ENCODE peak calls at places on chromosome 13, in six cellular contexts. T is DMS153, A is T-helper 2 cell, E is KBM-7, M is T follicular helper cell, X is NCI-H1694 treated with DMSO at 0.1 percent for 48 hours. J is an unnamed sample.

GRCh38 chr13:80716610-80717081 is 375.7 kb upstream of the SPRY2 start:
- DNase-seq in T (peak; percentile 33), A (no peak), E (peak; percentile 9), M (no peak), X (no peak), J (no peak)

GRCh38 chr13:33183431-33184130 is 102.0 kb downstream of the STARD13 start:
- DNase-seq in T (no peak), A (no peak), E (no peak), M (no peak), X (no peak), J (no peak)

GRCh38 chr13:71786815-71787214 is 80.2 kb downstream of the DACH1 start:
- DNase-seq in T (no peak), A (no peak), E (no peak), M (no peak), X (no peak), J (no peak)

GRCh38 chr13:79228972-79229371 is 177.1 kb downstream of the RBM26 start:
- DNase-seq in T (no peak), A (no peak), E (no peak), M (no peak), X (no peak), J (no peak)

GRCh38 chr13:21871919-21872318 is 201.0 kb downstream of the FGF9 start:
- DNase-seq in T (no peak), A (no peak), E (no peak), M (no peak), X (no peak), J (no peak)

GRCh38 chr13:48403151-48403631 is 9.7 kb downstream of the LPAR6 start:
- DNase-seq in T (no peak), A (no peak), E (peak; percentile 73), M (no peak), X (no peak), J (no peak)

GRCh38 chr13:65789815-65790214 is 1440.3 kb downstream of the PCDH9 start:
- DNase-seq in T (no peak), A (no peak), E (no peak), M (no peak), X (no peak), J (no peak)

GRCh38 chr13:56586966-56587365 is 553.8 kb upstream of the PRR20A start:
- DNase-seq in T (no peak), A (no peak), E (no peak), M (no peak), X (no peak), J (no peak)

GRCh38 chr13:53151692-53152421 is 123.2 kb downstream of the OLFM4 start:
- DNase-seq in T (peak; percentile 78), A (no peak), E (peak; percentile 72), M (peak; percentile 0), X (peak; percentile 57), J (no peak)

GRCh38 chr13:45876781-45877180 is 25.2 kb upstream of the SIAH3 start:
- DNase-seq in T (no peak), A (no peak), E (no peak), M (no peak), X (no peak), J (no peak)

GRCh38 chr13:40074338-40074737 is 418.9 kb downstream of the COG6 start:
- DNase-seq in T (no peak), A (no peak), E (no peak), M (no peak), X (no peak), J (no peak)

J was measured in naive thymus-derived CD8-positive, alpha-beta T cell.